ENCODE peak calls at places on chromosomes 3 and 15, in four cellular contexts. One of them, this sample, is unnamed. For H3K9me1, the result is how much of the 10 kb centered on the place peaks cover.

GRCh38 chr3:72767927-72768880 is 80.0 kb downstream of the SHQ1 start:
- DNase-seq in IMR-90: no peak
- DNase-seq in endothelial cell of umbilical vein: no peak
- DNase-seq in K562: no peak
- DNase-seq in this sample: no peak

GRCh38 chr3:177419904-177420601 is 222.8 kb upstream of the TBL1XR1 start:
- DNase-seq in K562: no peak
- DNase-seq in endothelial cell of umbilical vein: no peak
- DNase-seq in IMR-90: no peak
- DNase-seq in this sample: no peak

GRCh38 chr3:194223951-194224350 is 88.0 kb downstream of the HES1 start:
- DNase-seq in endothelial cell of umbilical vein: no peak
- DNase-seq in K562: no peak
- DNase-seq in IMR-90: no peak
- DNase-seq in this sample: no peak

GRCh38 chr15:29034151-29034550 is 148.4 kb downstream of the APBA2 start:
- DNase-seq in IMR-90: peak
- DNase-seq in endothelial cell of umbilical vein: no peak
- DNase-seq in K562: no peak
- DNase-seq in this sample: no peak

GRCh38 chr3:185534511-185534910 is 17.9 kb downstream of the LIPH start:
- DNase-seq in IMR-90: peak
- DNase-seq in K562: no peak
- DNase-seq in endothelial cell of umbilical vein: no peak
- DNase-seq in this sample: no peak

GRCh38 chr15:81156324-81156723 is 22.3 kb downstream of the CFAP161 start:
- DNase-seq in endothelial cell of umbilical vein: no peak
- DNase-seq in K562: no peak
- DNase-seq in IMR-90: no peak
- DNase-seq in this sample: no peak

GRCh38 chr3:150439657-150440056 is 31.6 kb downstream of the TSC22D2 start:
- DNase-seq in K562: no peak
- DNase-seq in IMR-90: peak
- DNase-seq in endothelial cell of umbilical vein: no peak
- DNase-seq in this sample: no peak

GRCh38 chr3:158269896-158270295 is 160.0 kb downstream of the RSRC1 start:
- DNase-seq in K562: no peak
- DNase-seq in IMR-90: no peak
- DNase-seq in endothelial cell of umbilical vein: no peak
- DNase-seq in this sample: no peak

GRCh38 chr3:150077581-150078247 is 107.0 kb upstream of the PFN2 start:
- DNase-seq in IMR-90: peak
- DNase-seq in endothelial cell of umbilical vein: no peak
- DNase-seq in K562: peak
- DNase-seq in this sample: no peak

GRCh38 chr15:92907880-92908279 is 7.8 kb downstream of the CHD2 start:
- DNase-seq in K562: peak
- DNase-seq in IMR-90: peak
- DNase-seq in endothelial cell of umbilical vein: peak
- DNase-seq in this sample: no peak

GRCh38 chr15:99371180-99372103 is 120.2 kb downstream of the LRRC28 start:
- DNase-seq in K562: no peak
- DNase-seq in IMR-90: peak
- DNase-seq in endothelial cell of umbilical vein: peak
- DNase-seq in this sample: no peak

GRCh38 chr15:87312221-87312620 is 944.3 kb downstream of the NTRK3 start:
- DNase-seq in K562: no peak
- DNase-seq in endothelial cell of umbilical vein: no peak
- DNase-seq in IMR-90: no peak
- DNase-seq in this sample: no peak

GRCh38 chr15:65650312-65651041 is 28.7 kb downstream of the SLC24A1 start:
- DNase-seq in IMR-90: no peak
- DNase-seq in endothelial cell of umbilical vein: no peak
- DNase-seq in K562: no peak
- DNase-seq in this sample: no peak

GRCh38 chr15:65644282-65644681 is 22.5 kb downstream of the SLC24A1 start:
- DNase-seq in IMR-90: no peak
- DNase-seq in endothelial cell of umbilical vein: no peak
- DNase-seq in K562: no peak
- DNase-seq in this sample: no peak

GRCh38 chr15:65645392-65645791 is 23.7 kb downstream of the SLC24A1 start:
- DNase-seq in endothelial cell of umbilical vein: no peak
- DNase-seq in K562: no peak
- DNase-seq in IMR-90: no peak
- DNase-seq in this sample: no peak

GRCh38 chr15:65642588-65642987 is 20.9 kb downstream of the SLC24A1 start:
- DNase-seq in IMR-90: no peak
- DNase-seq in endothelial cell of umbilical vein: peak
- DNase-seq in K562: no peak
- DNase-seq in this sample: no peak

DNA sequence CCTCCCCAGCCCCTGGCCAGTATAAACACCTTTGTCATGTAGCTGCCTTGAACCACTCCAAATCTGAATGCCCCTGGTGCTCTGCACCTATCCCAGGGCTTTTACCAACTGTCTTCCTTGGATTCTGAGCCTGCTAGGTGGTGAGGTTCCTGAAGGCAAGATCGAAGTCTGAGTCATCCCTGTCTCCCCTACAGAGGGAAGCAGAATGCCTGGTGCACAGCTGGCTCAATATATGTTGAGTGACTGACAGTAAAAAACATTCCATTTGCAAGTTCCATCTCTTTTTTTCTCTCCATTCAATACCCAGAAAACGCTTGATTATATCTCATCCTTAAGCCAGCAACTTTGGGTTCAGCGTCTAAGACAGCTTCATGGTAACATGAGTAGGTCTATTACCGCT is 24.7 kb downstream of the SLC24A1 start:
- DNase-seq in endothelial cell of umbilical vein: no peak
- DNase-seq in IMR-90: peak
- DNase-seq in K562: no peak
- DNase-seq in this sample: no peak
- H3K9me1 ChIP-seq in endothelial cell of umbilical vein: under half
- H3K9me1 ChIP-seq in IMR-90: under half
- H3K9me1 ChIP-seq in K562: under half
- H3K9me1 ChIP-seq in this sample: under half

DNA sequence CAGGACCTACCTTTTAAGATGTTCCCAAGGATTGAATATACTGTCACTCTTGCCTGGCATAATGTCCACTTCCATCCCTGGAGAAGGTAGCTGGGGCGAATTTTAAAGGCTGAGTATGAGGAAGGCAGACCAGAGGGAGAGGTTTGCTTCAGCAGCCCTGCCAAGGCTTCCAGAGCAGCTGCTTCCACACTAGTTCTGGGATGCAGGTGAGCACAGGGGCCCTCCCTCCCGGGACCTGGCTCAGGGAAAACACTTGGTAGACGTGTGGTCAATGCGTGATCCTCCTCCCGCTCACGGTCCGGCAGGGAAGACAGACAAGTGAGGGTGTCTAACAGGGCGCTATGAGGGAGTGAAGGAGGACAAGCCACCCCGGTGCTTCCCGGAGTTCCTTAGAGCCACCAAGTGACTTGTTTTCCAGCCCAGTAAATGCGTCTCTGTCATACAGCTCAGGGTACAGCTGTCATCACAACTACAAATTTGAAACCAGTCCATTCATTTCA is 327.6 kb downstream of the ARRDC4 start:
- DNase-seq in IMR-90: no peak
- DNase-seq in endothelial cell of umbilical vein: no peak
- DNase-seq in K562: no peak
- DNase-seq in this sample: no peak
- H3K9me1 ChIP-seq in IMR-90: under half
- H3K9me1 ChIP-seq in endothelial cell of umbilical vein: under half
- H3K9me1 ChIP-seq in K562: under half
- H3K9me1 ChIP-seq in this sample: under half

GRCh38 chr15:67303490-67304363 is 49.1 kb downstream of the IQCH start:
- DNase-seq in K562: peak
- DNase-seq in endothelial cell of umbilical vein: peak
- DNase-seq in IMR-90: peak
- DNase-seq in this sample: no peak

GRCh38 chr15:67307889-67308597 is 53.5 kb downstream of the IQCH start:
- DNase-seq in endothelial cell of umbilical vein: no peak
- DNase-seq in IMR-90: no peak
- DNase-seq in K562: no peak
- DNase-seq in this sample: no peak

GRCh38 chr15:67307156-67307555 is 52.6 kb downstream of the IQCH start:
- DNase-seq in IMR-90: peak
- DNase-seq in endothelial cell of umbilical vein: peak
- DNase-seq in K562: no peak
- DNase-seq in this sample: no peak

GRCh38 chr15:67304778-67305177 is 50.2 kb downstream of the IQCH start:
- DNase-seq in K562: no peak
- DNase-seq in IMR-90: no peak
- DNase-seq in endothelial cell of umbilical vein: no peak
- DNase-seq in this sample: no peak

GRCh38 chr15:67305506-67305905 is 50.9 kb downstream of the IQCH start:
- DNase-seq in endothelial cell of umbilical vein: no peak
- DNase-seq in K562: no peak
- DNase-seq in IMR-90: no peak
- DNase-seq in this sample: no peak
- H3K9me1 ChIP-seq in endothelial cell of umbilical vein: under half
- H3K9me1 ChIP-seq in K562: under half
- H3K9me1 ChIP-seq in IMR-90: under half
- H3K9me1 ChIP-seq in this sample: under half

GRCh38 chr3:97841956-97842355 is 20.1 kb downstream of the CRYBG3 start:
- DNase-seq in endothelial cell of umbilical vein: no peak
- DNase-seq in K562: no peak
- DNase-seq in IMR-90: no peak
- DNase-seq in this sample: no peak
- H3K9me1 ChIP-seq in endothelial cell of umbilical vein: under half
- H3K9me1 ChIP-seq in K562: under half
- H3K9me1 ChIP-seq in IMR-90: under half
- H3K9me1 ChIP-seq in this sample: under half

DNA sequence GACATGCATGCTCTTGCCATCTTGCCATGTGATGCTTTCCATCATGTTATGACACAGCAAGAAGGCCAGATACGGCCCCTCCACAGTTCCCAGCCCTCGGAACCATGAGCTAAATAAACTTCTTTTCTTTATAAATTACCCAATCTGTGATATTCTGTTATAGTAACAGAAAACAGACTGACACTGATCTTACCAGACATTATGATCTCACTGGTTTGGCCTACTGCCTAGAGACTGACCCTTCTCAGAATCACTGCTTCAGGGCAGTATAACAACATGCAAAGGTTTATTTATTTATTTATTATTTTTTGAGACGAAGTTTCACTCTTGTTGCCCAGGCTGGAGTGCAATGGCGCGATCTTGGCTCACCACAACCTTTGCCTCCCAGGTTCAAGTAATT is 14.0 kb downstream of the ZNF619 start:
- DNase-seq in endothelial cell of umbilical vein: no peak
- DNase-seq in IMR-90: peak
- DNase-seq in K562: no peak
- DNase-seq in this sample: no peak
- H3K9me1 ChIP-seq in endothelial cell of umbilical vein: under half
- H3K9me1 ChIP-seq in IMR-90: under half
- H3K9me1 ChIP-seq in K562: under half
- H3K9me1 ChIP-seq in this sample: under half

GRCh38 chr3:10321630-10322354 is 880 bp upstream of the SEC13 start:
- DNase-seq in IMR-90: no peak
- DNase-seq in endothelial cell of umbilical vein: no peak
- DNase-seq in K562: no peak
- DNase-seq in this sample: no peak
- H3K9me1 ChIP-seq in IMR-90: under half
- H3K9me1 ChIP-seq in endothelial cell of umbilical vein: under half
- H3K9me1 ChIP-seq in K562: under half
- H3K9me1 ChIP-seq in this sample: under half

GRCh38 chr3:126983276-126983652 is 349 bp downstream of the PLXNA1 start:
- DNase-seq in endothelial cell of umbilical vein: no peak
- DNase-seq in IMR-90: no peak
- DNase-seq in K562: peak
- DNase-seq in this sample: no peak
- H3K9me1 ChIP-seq in endothelial cell of umbilical vein: under half
- H3K9me1 ChIP-seq in IMR-90: under half
- H3K9me1 ChIP-seq in K562: under half
- H3K9me1 ChIP-seq in this sample: under half

This sample was measured in keratinocyte.